ENCODE peak calls at places on chromosomes 1 and 21, in eight cellular contexts. B, P, A, O, Z, I, T and U are unnamed samples.

GRCh38 chr1:23799570-23800395 is 771 bp downstream of the GALE start:
- DNase-seq in B (peak), P (peak), A (no peak), O (peak), Z (peak), I (no peak), T (peak), U (peak)

GRCh38 chr1:37850352-37850955 is 8.9 kb downstream of the MTF1 start:
- DNase-seq in B (no peak), P (peak), A (no peak), O (peak), Z (no peak), I (no peak), T (no peak), U (no peak)

GRCh38 chr21:26964379-26964778 is 2.5 kb downstream of the ADAMTS5 start:
- DNase-seq in B (peak), P (peak), A (no peak), O (peak), Z (no peak), I (no peak), T (no peak), U (peak)

GRCh38 chr1:162069334-162070093 is at the start of gene NOS1AP:
- DNase-seq in B (peak), P (peak), A (peak), O (no peak), Z (peak), I (peak), T (peak), U (peak)

GRCh38 chr1:178684111-178684510 is 40.9 kb upstream of the RALGPS2 start:
- DNase-seq in B (no peak), P (no peak), A (no peak), O (no peak), Z (no peak), I (no peak), T (no peak), U (no peak)

GRCh38 chr1:36125129-36125991 is at the start of gene COL8A2:
- DNase-seq in B (peak), P (no peak), A (no peak), O (no peak), Z (no peak), I (no peak), T (no peak), U (peak)

GRCh38 chr21:40516336-40516735 is 330.6 kb downstream of the DSCAM start:
- DNase-seq in B (peak), P (no peak), A (no peak), O (no peak), Z (no peak), I (no peak), T (no peak), U (no peak)

GRCh38 chr1:182185822-182186756 is 124.6 kb upstream of the ZNF648 start:
- DNase-seq in B (no peak), P (peak), A (no peak), O (peak), Z (peak), I (no peak), T (peak), U (no peak)

GRCh38 chr1:220342853-220343252 is 70.6 kb upstream of the RAB3GAP2 start:
- DNase-seq in B (no peak), P (no peak), A (no peak), O (no peak), Z (no peak), I (no peak), T (no peak), U (no peak)

GRCh38 chr1:165871311-165872067 is 44.1 kb downstream of the UCK2 start:
- DNase-seq in B (peak), P (peak), A (peak), O (peak), Z (peak), I (peak), T (no peak), U (no peak)

GRCh38 chr1:89953072-89953626 is 41.8 kb upstream of the ZNF326 start:
- DNase-seq in B (no peak), P (peak), A (no peak), O (peak), Z (peak), I (peak), T (peak), U (peak)

GRCh38 chr1:153967109-153967999 is at the start of gene CREB3L4:
- DNase-seq in B (peak), P (peak), A (peak), O (peak), Z (peak), I (peak), T (peak), U (peak)

GRCh38 chr1:155962599-155963211 is 15.6 kb downstream of the ARHGEF2 start:
- DNase-seq in B (no peak), P (peak), A (no peak), O (no peak), Z (peak), I (no peak), T (no peak), U (peak)

GRCh38 chr1:243230914-243231313 is 24.2 kb downstream of the CEP170 start:
- DNase-seq in B (no peak), P (peak), A (no peak), O (peak), Z (no peak), I (peak), T (no peak), U (no peak)

GRCh38 chr1:202210370-202210769 is 16.8 kb downstream of the LGR6 start:
- DNase-seq in B (no peak), P (no peak), A (no peak), O (peak), Z (peak), I (no peak), T (no peak), U (no peak)

GRCh38 chr1:53048345-53048737 is 13.7 kb upstream of the PODN start:
- DNase-seq in B (no peak), P (no peak), A (no peak), O (no peak), Z (peak), I (no peak), T (no peak), U (no peak)

GRCh38 chr1:76950306-76950705 is 83.0 kb downstream of the ST6GALNAC5 start:
- DNase-seq in B (no peak), P (peak), A (no peak), O (no peak), Z (no peak), I (no peak), T (no peak), U (no peak)

GRCh38 chr1:38296047-38296446 is 249.5 kb upstream of the POU3F1 start:
- DNase-seq in B (no peak), P (no peak), A (no peak), O (no peak), Z (no peak), I (no peak), T (no peak), U (no peak)

GRCh38 chr1:12387641-12388040 is 157.8 kb downstream of the VPS13D start:
- DNase-seq in B (no peak), P (peak), A (no peak), O (peak), Z (peak), I (no peak), T (no peak), U (no peak)

GRCh38 chr1:212920895-212921294 is 29.4 kb upstream of the VASH2 start:
- DNase-seq in B (no peak), P (no peak), A (no peak), O (no peak), Z (no peak), I (peak), T (no peak), U (no peak)
- TF ChIP-seq CTCF in B (peak), P (peak), A (no peak), O (peak), Z (peak), I (peak), T (no peak), U (peak)

GRCh38 chr1:205189162-205189561 is 22.3 kb downstream of the DSTYK start:
- DNase-seq in B (no peak), P (no peak), A (no peak), O (no peak), Z (no peak), I (no peak), T (no peak), U (no peak)

GRCh38 chr1:205191127-205191577 is 20.4 kb downstream of the DSTYK start:
- DNase-seq in B (no peak), P (no peak), A (no peak), O (peak), Z (no peak), I (no peak), T (no peak), U (no peak)

GRCh38 chr1:205188132-205188531 is 23.4 kb downstream of the DSTYK start:
- DNase-seq in B (no peak), P (no peak), A (no peak), O (peak), Z (no peak), I (no peak), T (no peak), U (no peak)

GRCh38 chr1:205192287-205192686 is 19.2 kb downstream of the DSTYK start:
- DNase-seq in B (no peak), P (no peak), A (no peak), O (no peak), Z (no peak), I (no peak), T (no peak), U (no peak)

DNA sequence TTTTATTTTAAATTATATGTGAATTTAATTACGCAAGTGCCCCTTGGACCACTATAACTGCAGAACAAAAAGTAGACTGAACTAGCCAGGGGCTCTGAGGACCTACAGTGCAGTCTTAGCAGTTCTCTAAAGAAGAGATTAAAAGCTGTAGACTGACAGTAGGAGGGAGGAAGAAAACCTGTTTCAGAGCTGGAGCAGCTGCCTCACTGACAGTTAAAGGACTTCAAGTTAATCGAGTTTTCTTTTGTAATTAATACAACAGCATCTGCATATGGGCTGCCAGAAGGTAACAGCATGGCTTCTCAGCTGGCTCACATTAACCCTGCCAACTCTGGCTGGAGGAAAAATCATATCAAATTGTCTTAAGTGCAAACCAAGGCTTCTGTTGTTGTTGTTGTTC is 19.9 kb downstream of the DSTYK start:
- DNase-seq in B (no peak), P (no peak), A (no peak), O (no peak), Z (no peak), I (no peak), T (no peak), U (no peak)
- H3K4me3 ChIP-seq in B (no peak), P (no peak), A (no peak), O (no peak), Z (no peak), I (no peak), T (no peak), U (peak)

DNA sequence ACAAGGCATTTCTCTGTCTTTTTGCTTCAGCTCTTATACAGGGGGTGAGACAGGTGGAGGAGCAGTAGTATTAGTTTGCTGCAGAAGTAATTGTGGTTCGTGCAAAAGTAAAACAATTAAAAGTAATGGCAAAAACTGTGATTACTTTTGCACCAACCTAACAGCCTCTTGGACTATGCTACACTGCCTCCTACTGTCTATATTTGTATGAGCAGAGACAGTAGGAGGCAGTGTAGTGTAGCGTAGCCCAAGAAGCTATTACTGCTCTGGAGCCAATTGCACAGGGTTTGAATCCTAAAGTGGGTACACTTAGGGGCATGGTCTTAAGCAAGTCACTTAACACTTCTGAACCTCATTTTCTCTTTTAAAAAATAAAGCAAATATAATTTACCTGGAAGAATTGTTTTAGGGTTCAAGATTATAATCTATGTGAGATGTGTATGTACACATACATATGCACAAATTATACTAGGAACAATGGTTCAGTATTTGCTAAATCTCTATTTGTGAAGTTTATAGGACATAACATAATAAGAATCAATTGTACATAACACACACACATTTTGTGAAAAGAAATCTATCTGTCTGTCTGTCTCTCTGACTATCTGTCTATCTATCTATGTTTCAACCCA is 103.8 kb downstream of the BRINP3 start:
- DNase-seq in B (no peak), P (no peak), A (no peak), O (peak), Z (peak), I (peak), T (no peak), U (no peak)
- TF ChIP-seq CTCF in B (no peak), P (no peak), A (no peak), O (peak), Z (peak), I (peak), T (peak), U (peak)

GRCh38 chr1:11158720-11159321 is 30.3 kb upstream of the ANGPTL7 start:
- DNase-seq in B (no peak), P (peak), A (no peak), O (peak), Z (peak), I (no peak), T (peak), U (no peak)
- H3K4me3 ChIP-seq in B (no peak), P (no peak), A (no peak), O (no peak), Z (no peak), I (no peak), T (no peak), U (no peak)

GRCh38 chr1:40096977-40097782 is at the start of gene PPT1:
- DNase-seq in B (peak), P (peak), A (peak), O (peak), Z (peak), I (peak), T (peak), U (peak)
- TF ChIP-seq CTCF in B (peak), P (peak), A (peak), O (peak), Z (peak), I (peak), T (peak), U (no peak)

GRCh38 chr1:146034976-146035469 is 13.5 kb upstream of the HJV start:
- DNase-seq in B (no peak), P (peak), A (no peak), O (no peak), Z (no peak), I (peak), T (no peak), U (no peak)

GRCh38 chr1:146036241-146036989 is 14.9 kb upstream of the HJV start:
- DNase-seq in B (no peak), P (no peak), A (no peak), O (no peak), Z (peak), I (peak), T (no peak), U (no peak)

GRCh38 chr1:146036990-146037646 is 15.6 kb upstream of the HJV start:
- DNase-seq in B (peak), P (peak), A (peak), O (peak), Z (peak), I (peak), T (no peak), U (peak)

GRCh38 chr1:146039844-146040194 is 18.3 kb upstream of the HJV start:
- DNase-seq in B (no peak), P (no peak), A (no peak), O (no peak), Z (no peak), I (no peak), T (no peak), U (no peak)
- H3K4me3 ChIP-seq in B (peak), P (peak), A (no peak), O (no peak), Z (peak), I (no peak), T (peak), U (no peak)

GRCh38 chr21:25283720-25284119 is 323.6 kb downstream of the MRPL39 start:
- DNase-seq in B (no peak), P (peak), A (no peak), O (peak), Z (peak), I (peak), T (no peak), U (no peak)
- TF ChIP-seq CTCF in B (no peak), P (peak), A (no peak), O (peak), Z (peak), I (peak), T (peak), U (peak)